ENCODE peak calls at places on chromosomes 2 and 18, in four cellular contexts. One of them, this sample, is unnamed. For H3K4me1, the result is how much of the 10 kb centered on the place peaks cover.

GRCh38 chr18:13800505-13801259 is 23.3 kb upstream of the MC5R start:
- DNase-seq in adipocyte: peak
- DNase-seq in thyroid gland: peak
- DNase-seq in aorta: peak
- DNase-seq in this sample: no peak

GRCh38 chr2:217367464-217367863 is 507.6 kb upstream of the TNP1 start:
- DNase-seq in adipocyte: peak
- DNase-seq in thyroid gland: no peak
- DNase-seq in aorta: no peak
- DNase-seq in this sample: no peak

GRCh38 chr2:40113272-40113671 is 334.2 kb upstream of the THUMPD2 start:
- DNase-seq in adipocyte: no peak
- DNase-seq in thyroid gland: no peak
- DNase-seq in aorta: no peak
- DNase-seq in this sample: no peak

GRCh38 chr2:241011296-241011600 is 12.8 kb downstream of the SNED1 start:
- DNase-seq in adipocyte: no peak
- DNase-seq in thyroid gland: no peak
- DNase-seq in aorta: no peak
- DNase-seq in this sample: no peak

GRCh38 chr2:224016963-224017362 is 22.1 kb downstream of the SERPINE2 start:
- DNase-seq in adipocyte: no peak
- DNase-seq in thyroid gland: no peak
- DNase-seq in aorta: no peak
- DNase-seq in this sample: no peak

GRCh38 chr2:212811946-212812345 is 273.3 kb upstream of the ERBB4 start:
- DNase-seq in adipocyte: no peak
- DNase-seq in thyroid gland: no peak
- DNase-seq in aorta: no peak
- DNase-seq in this sample: no peak

GRCh38 chr2:42854207-42854818 is 61.9 kb upstream of the HAAO start:
- DNase-seq in adipocyte: peak
- DNase-seq in thyroid gland: peak
- DNase-seq in aorta: peak
- DNase-seq in this sample: peak

GRCh38 chr2:72148391-72148974 is 821 bp upstream of the CYP26B1 start:
- DNase-seq in adipocyte: peak
- DNase-seq in thyroid gland: no peak
- DNase-seq in aorta: peak
- DNase-seq in this sample: peak

GRCh38 chr2:79359419-79359818 is 153.4 kb upstream of the CTNNA2 start:
- DNase-seq in adipocyte: no peak
- DNase-seq in thyroid gland: no peak
- DNase-seq in aorta: no peak
- DNase-seq in this sample: no peak

GRCh38 chr2:222690564-222691200 is 19.2 kb downstream of the MOGAT1 start:
- DNase-seq in adipocyte: peak
- DNase-seq in thyroid gland: peak
- DNase-seq in aorta: peak
- DNase-seq in this sample: peak

GRCh38 chr2:46329803-46330775 is 32.9 kb downstream of the EPAS1 start:
- DNase-seq in adipocyte: peak
- DNase-seq in thyroid gland: no peak
- DNase-seq in aorta: no peak
- DNase-seq in this sample: peak

GRCh38 chr2:226066391-226066790 is 666.9 kb downstream of the NYAP2 start:
- DNase-seq in adipocyte: no peak
- DNase-seq in thyroid gland: no peak
- DNase-seq in aorta: no peak
- DNase-seq in this sample: no peak

GRCh38 chr18:59383831-59384230 is 24.8 kb upstream of the LMAN1 start:
- DNase-seq in adipocyte: no peak
- DNase-seq in thyroid gland: no peak
- DNase-seq in aorta: no peak
- DNase-seq in this sample: no peak

GRCh38 chr2:21020031-21020667 is 23.7 kb downstream of the APOB start:
- DNase-seq in adipocyte: no peak
- DNase-seq in thyroid gland: no peak
- DNase-seq in aorta: no peak
- DNase-seq in this sample: no peak

GRCh38 chr2:216880509-216881184 is 20.8 kb upstream of the TNP1 start:
- DNase-seq in adipocyte: peak
- DNase-seq in thyroid gland: no peak
- DNase-seq in aorta: peak
- DNase-seq in this sample: peak

GRCh38 chr18:74546007-74546406 is 11.7 kb downstream of the CNDP1 start:
- DNase-seq in adipocyte: no peak
- DNase-seq in thyroid gland: no peak
- DNase-seq in aorta: no peak
- DNase-seq in this sample: no peak

GRCh38 chr18:25503567-25504081 is 151.7 kb upstream of the ZNF521 start:
- DNase-seq in adipocyte: peak
- DNase-seq in thyroid gland: peak
- DNase-seq in aorta: peak
- DNase-seq in this sample: peak

GRCh38 chr18:79914614-79915160 is 36.8 kb downstream of the SLC66A2 start:
- DNase-seq in adipocyte: no peak
- DNase-seq in thyroid gland: no peak
- DNase-seq in aorta: peak
- DNase-seq in this sample: no peak

GRCh38 chr2:136246086-136246669 is 128.2 kb upstream of the CXCR4 start:
- DNase-seq in adipocyte: peak
- DNase-seq in thyroid gland: peak
- DNase-seq in aorta: peak
- DNase-seq in this sample: no peak

GRCh38 chr2:160401895-160402294 is 91.7 kb downstream of the RBMS1 start:
- DNase-seq in adipocyte: no peak
- DNase-seq in thyroid gland: no peak
- DNase-seq in aorta: no peak
- DNase-seq in this sample: peak
- H3K4me1 ChIP-seq in adipocyte: half or more
- H3K4me1 ChIP-seq in thyroid gland: under half
- H3K4me1 ChIP-seq in aorta: under half
- H3K4me1 ChIP-seq in this sample: half or more

DNA sequence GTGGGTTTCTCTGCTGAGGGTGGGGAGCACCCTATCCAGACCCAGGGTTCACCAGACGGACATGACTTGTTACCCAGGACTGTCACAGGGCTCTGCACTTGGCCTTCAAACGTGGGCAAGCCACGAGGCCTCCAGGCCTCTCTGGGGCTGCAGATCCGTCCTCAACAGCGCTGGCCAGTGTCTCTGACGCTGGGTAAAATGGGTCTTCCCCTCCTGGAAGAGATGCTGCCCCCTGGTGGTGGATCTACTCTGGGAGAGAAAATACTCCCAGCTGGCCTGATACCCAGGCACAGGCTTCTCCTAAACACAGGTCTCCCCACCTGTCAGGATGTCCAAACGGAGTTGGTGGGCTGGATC is 3.7 kb downstream of the GPR17 start:
- DNase-seq in adipocyte: peak
- DNase-seq in thyroid gland: peak
- DNase-seq in aorta: peak
- DNase-seq in this sample: peak
- H3K4me1 ChIP-seq in adipocyte: under half
- H3K4me1 ChIP-seq in thyroid gland: under half
- H3K4me1 ChIP-seq in aorta: under half
- H3K4me1 ChIP-seq in this sample: under half

GRCh38 chr2:84175340-84175739 is 283.7 kb downstream of the SUCLG1 start:
- DNase-seq in adipocyte: no peak
- DNase-seq in thyroid gland: no peak
- DNase-seq in aorta: no peak
- DNase-seq in this sample: no peak
- H3K4me1 ChIP-seq in adipocyte: under half
- H3K4me1 ChIP-seq in thyroid gland: under half
- H3K4me1 ChIP-seq in aorta: under half
- H3K4me1 ChIP-seq in this sample: under half

GRCh38 chr2:172246649-172247048 is 143.9 kb upstream of the DLX2 start:
- DNase-seq in adipocyte: no peak
- DNase-seq in thyroid gland: no peak
- DNase-seq in aorta: no peak
- DNase-seq in this sample: no peak

GRCh38 chr2:172242968-172243367 is 140.3 kb upstream of the DLX2 start:
- DNase-seq in adipocyte: no peak
- DNase-seq in thyroid gland: peak
- DNase-seq in aorta: no peak
- DNase-seq in this sample: no peak

GRCh38 chr2:172241219-172241618 is 138.5 kb upstream of the DLX2 start:
- DNase-seq in adipocyte: no peak
- DNase-seq in thyroid gland: no peak
- DNase-seq in aorta: no peak
- DNase-seq in this sample: no peak

GRCh38 chr2:172247203-172247602 is 144.5 kb upstream of the DLX2 start:
- DNase-seq in adipocyte: no peak
- DNase-seq in thyroid gland: no peak
- DNase-seq in aorta: no peak
- DNase-seq in this sample: no peak

GRCh38 chr2:172244419-172245130 is 141.9 kb upstream of the DLX2 start:
- DNase-seq in adipocyte: peak
- DNase-seq in thyroid gland: peak
- DNase-seq in aorta: no peak
- DNase-seq in this sample: no peak
- H3K4me1 ChIP-seq in adipocyte: under half
- H3K4me1 ChIP-seq in thyroid gland: under half
- H3K4me1 ChIP-seq in aorta: under half
- H3K4me1 ChIP-seq in this sample: under half

DNA sequence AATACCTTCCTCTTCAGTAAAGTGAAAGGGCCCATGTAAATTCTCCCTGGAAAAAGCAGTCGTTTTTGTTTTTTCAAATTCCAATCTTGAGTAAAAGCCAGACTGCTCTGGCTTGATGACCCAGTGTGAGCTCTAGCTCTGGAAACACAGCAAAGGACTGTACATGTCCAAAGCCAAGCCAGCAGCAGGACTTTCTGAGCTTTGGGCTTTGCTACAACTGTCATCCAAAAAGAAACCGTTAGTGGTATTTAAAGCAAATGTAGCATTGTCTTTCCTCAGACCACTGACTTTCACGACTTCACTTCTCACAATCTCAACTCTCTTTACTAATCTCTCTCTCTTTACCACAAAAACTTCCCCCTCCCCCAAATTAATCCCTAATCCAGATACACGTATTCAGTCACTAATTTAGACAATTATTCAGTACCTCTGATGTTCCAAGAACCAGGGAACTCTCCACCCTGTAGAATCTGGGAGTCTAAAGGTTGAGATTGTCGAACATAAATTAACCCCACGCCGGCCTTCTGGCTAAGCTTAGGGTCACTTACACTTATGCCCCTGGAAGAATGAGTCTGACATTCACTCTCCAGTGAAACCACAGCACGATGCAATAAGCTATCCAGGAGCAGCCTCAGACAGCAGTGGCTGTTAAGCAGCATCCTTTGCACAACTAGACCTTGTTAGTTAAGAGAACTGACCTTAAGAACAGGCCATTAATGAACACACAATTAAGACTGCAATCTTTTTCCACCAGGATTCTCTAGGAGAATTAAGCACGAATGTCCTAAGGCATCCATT is 25.2 kb downstream of the SH3YL1 start:
- DNase-seq in adipocyte: no peak
- DNase-seq in thyroid gland: no peak
- DNase-seq in aorta: no peak
- DNase-seq in this sample: no peak
- H3K4me1 ChIP-seq in adipocyte: under half
- H3K4me1 ChIP-seq in thyroid gland: under half
- H3K4me1 ChIP-seq in aorta: under half
- H3K4me1 ChIP-seq in this sample: under half